ENCODE peak calls at places on chromosomes 12 and 14, in four cellular contexts. R, X, F and I are unnamed samples.

GRCh38 chr12:106301611-106302321 is 767 bp upstream of the TCP11L2 start:
- DNase-seq in X (no peak), R (peak; percentile 56), F (peak; percentile 78), I (peak; percentile 49)

GRCh38 chr14:58747181-58747580 is 109.4 kb downstream of the DACT1 start:
- DNase-seq in X (peak; percentile 39), R (peak; percentile 98), F (peak; percentile 100), I (peak; percentile 98)

GRCh38 chr12:7219599-7220243 is 30.2 kb downstream of the PEX5 start:
- DNase-seq in F (peak; percentile 75), X (peak; percentile 63), R (peak; percentile 75), I (peak; percentile 65)

GRCh38 chr14:91911474-91912032 is 35.9 kb downstream of the FBLN5 start:
- DNase-seq in X (peak; percentile 39), R (peak; percentile 53), F (peak; percentile 42), I (peak; percentile 55)

GRCh38 chr14:102316048-102316745 is 3.3 kb upstream of the ZNF839 start:
- DNase-seq in X (peak; percentile 70), R (peak; percentile 72), F (peak; percentile 67), I (peak; percentile 36)

GRCh38 chr14:38420045-38420444 is 164.2 kb upstream of the CLEC14A start:
- DNase-seq in F (peak; percentile 50), X (no peak), R (peak; percentile 59), I (peak; percentile 36)

GRCh38 chr14:26589998-26590397 is 7.8 kb downstream of the NOVA1 start:
- DNase-seq in F (no peak), X (no peak), R (no peak), I (no peak)

GRCh38 chr12:95789126-95790024 is 1.2 kb downstream of the NTN4 start:
- DNase-seq in X (no peak), F (no peak), R (no peak), I (peak; percentile 52)

GRCh38 chr12:120696599-120696998 is 9.7 kb downstream of the MLEC start:
- DNase-seq in X (no peak), F (no peak), R (no peak), I (no peak)

GRCh38 chr12:132261328-132262138 is 67.9 kb downstream of the GALNT9 start:
- DNase-seq in F (no peak), X (no peak), R (no peak), I (no peak)

GRCh38 chr14:51674294-51675002 is 22.7 kb downstream of the FRMD6 start:
- DNase-seq in F (peak; percentile 59), X (peak; percentile 33), R (peak; percentile 95), I (peak; percentile 80)

GRCh38 chr14:68458840-68459469 is 333.9 kb downstream of the ZFP36L1 start:
- DNase-seq in X (peak; percentile 82), R (peak; percentile 86), F (peak; percentile 91), I (peak; percentile 98)

GRCh38 chr12:15971211-15971610 is 60.1 kb downstream of the DERA start:
- DNase-seq in R (no peak), F (no peak), X (no peak), I (no peak)

GRCh38 chr14:20811994-20812393 is 9.3 kb upstream of the RNASE1 start:
- DNase-seq in X (no peak), R (no peak), F (no peak), I (no peak)

GRCh38 chr12:107584523-107584922 is 101.1 kb upstream of the PWP1 start:
- DNase-seq in X (no peak), R (no peak), F (no peak), I (no peak)

GRCh38 chr12:130266751-130267150 is 70.9 kb upstream of the PIWIL1 start:
- DNase-seq in R (no peak), F (no peak), X (peak; percentile 8), I (no peak)

GRCh38 chr14:71498151-71498734 is 434.0 kb upstream of the RGS6 start:
- DNase-seq in X (no peak), F (peak; percentile 16), R (peak; percentile 43), I (no peak)

GRCh38 chr14:38553586-38553985 is 297.7 kb upstream of the CLEC14A start:
- DNase-seq in X (peak; percentile 55), R (peak; percentile 78), F (no peak), I (peak; percentile 12)

GRCh38 chr12:95533985-95534384 is 17.3 kb downstream of the USP44 start:
- DNase-seq in F (no peak), R (peak; percentile 9), X (no peak), I (no peak)

GRCh38 chr14:24053548-24054323 is 1.9 kb downstream of the CARMIL3 start:
- DNase-seq in X (no peak), F (no peak), R (no peak), I (no peak)

GRCh38 chr12:22443379-22444316 is 100.7 kb downstream of the C2CD5 start:
- DNase-seq in R (peak; percentile 79), X (peak; percentile 69), F (peak; percentile 81), I (peak; percentile 71)

GRCh38 chr14:68895304-68895703 is 83.8 kb downstream of the ACTN1 start:
- DNase-seq in R (no peak), X (no peak), F (no peak), I (no peak)

GRCh38 chr12:19129121-19129485 is 430 bp upstream of the PLEKHA5 start:
- DNase-seq in F (peak; percentile 57), X (peak; percentile 27), R (peak; percentile 49), I (no peak)

GRCh38 chr12:115661103-115661502 is 616.4 kb downstream of the MED13L start:
- DNase-seq in R (no peak), F (peak; percentile 24), X (no peak), I (no peak)